ENCODE peak calls at places on chromosome 2, in seven cellular contexts. One of them, this sample, is unnamed.

GRCh38 chr2:215769246-215769645 is 244.1 kb downstream of the MREG start:
- DNase-seq in fibroblast of pulmonary artery: no peak
- DNase-seq in Karpas-422: no peak
- DNase-seq in GM23248: no peak
- DNase-seq in body of pancreas: no peak
- DNase-seq in tibial artery: no peak
- DNase-seq in aorta: no peak
- DNase-seq in this sample: no peak

GRCh38 chr2:11551569-11552259 is 17.9 kb downstream of the GREB1 start:
- DNase-seq in fibroblast of pulmonary artery: no peak
- DNase-seq in Karpas-422: no peak
- DNase-seq in GM23248: no peak
- DNase-seq in body of pancreas: no peak
- DNase-seq in tibial artery: no peak
- DNase-seq in aorta: no peak
- DNase-seq in this sample: no peak

GRCh38 chr2:203893386-203893785 is 25.8 kb downstream of the CTLA4 start:
- DNase-seq in fibroblast of pulmonary artery: peak; percentile 65
- DNase-seq in Karpas-422: no peak
- DNase-seq in GM23248: peak; percentile 62
- DNase-seq in body of pancreas: no peak
- DNase-seq in tibial artery: no peak
- DNase-seq in aorta: no peak
- DNase-seq in this sample: no peak

GRCh38 chr2:86695053-86695691 is 24.9 kb upstream of the RMND5A start:
- DNase-seq in fibroblast of pulmonary artery: no peak
- DNase-seq in Karpas-422: no peak
- DNase-seq in GM23248: peak; percentile 11
- DNase-seq in body of pancreas: no peak
- DNase-seq in tibial artery: no peak
- DNase-seq in aorta: no peak
- DNase-seq in this sample: peak; percentile 85

GRCh38 chr2:31334311-31335026 is 80.1 kb downstream of the XDH start:
- DNase-seq in fibroblast of pulmonary artery: no peak
- DNase-seq in Karpas-422: no peak
- DNase-seq in GM23248: peak; percentile 57
- DNase-seq in body of pancreas: no peak
- DNase-seq in tibial artery: no peak
- DNase-seq in aorta: no peak
- DNase-seq in this sample: no peak

GRCh38 chr2:84481702-84482101 is 22.6 kb upstream of the SUCLG1 start:
- DNase-seq in fibroblast of pulmonary artery: peak; percentile 68
- DNase-seq in Karpas-422: no peak
- DNase-seq in GM23248: peak; percentile 92
- DNase-seq in body of pancreas: no peak
- DNase-seq in tibial artery: no peak
- DNase-seq in aorta: no peak
- DNase-seq in this sample: no peak

GRCh38 chr2:58638256-58638795 is 397.2 kb upstream of the FANCL start:
- DNase-seq in fibroblast of pulmonary artery: no peak
- DNase-seq in Karpas-422: no peak
- DNase-seq in GM23248: peak; percentile 20
- DNase-seq in body of pancreas: no peak
- DNase-seq in tibial artery: no peak
- DNase-seq in aorta: no peak
- DNase-seq in this sample: no peak

GRCh38 chr2:207408086-207408794 is 121.5 kb upstream of the CREB1 start:
- DNase-seq in fibroblast of pulmonary artery: peak; percentile 50
- DNase-seq in Karpas-422: no peak
- DNase-seq in GM23248: peak; percentile 47
- DNase-seq in body of pancreas: peak; percentile 49
- DNase-seq in tibial artery: no peak
- DNase-seq in aorta: no peak
- DNase-seq in this sample: no peak

GRCh38 chr2:112923237-112923966 is 12.4 kb downstream of the IL37 start:
- DNase-seq in fibroblast of pulmonary artery: no peak
- DNase-seq in Karpas-422: no peak
- DNase-seq in GM23248: peak; percentile 21
- DNase-seq in body of pancreas: no peak
- DNase-seq in tibial artery: no peak
- DNase-seq in aorta: no peak
- DNase-seq in this sample: no peak

GRCh38 chr2:112923967-112924338 is 13.0 kb downstream of the IL37 start:
- DNase-seq in fibroblast of pulmonary artery: no peak
- DNase-seq in Karpas-422: no peak
- DNase-seq in GM23248: no peak
- DNase-seq in body of pancreas: no peak
- DNase-seq in tibial artery: no peak
- DNase-seq in aorta: no peak
- DNase-seq in this sample: no peak

GRCh38 chr2:112921982-112922381 is 11.0 kb downstream of the IL37 start:
- DNase-seq in fibroblast of pulmonary artery: no peak
- DNase-seq in Karpas-422: no peak
- DNase-seq in GM23248: no peak
- DNase-seq in body of pancreas: no peak
- DNase-seq in tibial artery: no peak
- DNase-seq in aorta: no peak
- DNase-seq in this sample: no peak

GRCh38 chr2:112917856-112918255 is 6.9 kb downstream of the IL37 start:
- DNase-seq in fibroblast of pulmonary artery: no peak
- DNase-seq in Karpas-422: no peak
- DNase-seq in GM23248: no peak
- DNase-seq in body of pancreas: no peak
- DNase-seq in tibial artery: no peak
- DNase-seq in aorta: no peak
- DNase-seq in this sample: no peak

DNA sequence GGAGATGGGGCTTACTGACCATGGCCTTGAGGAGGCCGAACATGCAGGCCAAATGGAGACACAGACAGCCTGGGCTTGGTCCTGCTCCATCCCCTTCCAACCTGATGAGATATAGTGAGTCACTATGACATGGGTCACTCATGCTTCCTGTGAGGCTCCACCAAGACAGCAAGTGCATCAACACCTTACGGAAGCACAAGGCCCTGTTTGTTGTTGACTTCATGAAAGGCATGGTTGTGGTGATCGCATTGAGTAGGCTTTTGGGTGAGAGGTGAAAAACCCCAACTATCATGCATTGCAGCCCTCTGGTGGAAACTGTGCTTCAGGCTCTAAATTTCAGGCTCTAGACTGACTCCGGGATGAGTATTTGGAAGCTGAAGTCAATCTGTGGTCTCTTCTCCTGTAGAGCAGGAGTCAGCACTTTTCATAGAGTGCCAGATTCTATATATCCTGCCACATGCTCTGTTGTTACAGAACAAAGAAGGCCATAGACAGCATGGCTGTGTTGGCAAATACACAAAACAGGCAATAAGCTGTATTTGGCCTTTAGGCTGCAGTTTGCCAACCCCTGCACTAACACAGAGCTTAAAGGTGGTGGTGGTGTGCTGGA is 10.1 kb downstream of the IL37 start:
- DNase-seq in fibroblast of pulmonary artery: peak; percentile 18
- DNase-seq in Karpas-422: no peak
- DNase-seq in GM23248: peak; percentile 62
- DNase-seq in body of pancreas: no peak
- DNase-seq in tibial artery: no peak
- DNase-seq in aorta: no peak
- DNase-seq in this sample: peak; percentile 49
- H3K4me3 ChIP-seq in fibroblast of pulmonary artery: no peak overlapping the region
- H3K4me3 ChIP-seq in Karpas-422: no peak overlapping the region
- H3K4me3 ChIP-seq in GM23248: no peak overlapping the region
- H3K4me3 ChIP-seq in body of pancreas: no peak overlapping the region
- H3K4me3 ChIP-seq in tibial artery: no peak overlapping the region
- H3K4me3 ChIP-seq in aorta: no peak overlapping the region
- H3K4me3 ChIP-seq in this sample: no peak overlapping the region

GRCh38 chr2:144510206-144510991 is 9.5 kb downstream of the ZEB2 start:
- DNase-seq in fibroblast of pulmonary artery: peak; percentile 68
- DNase-seq in Karpas-422: no peak
- DNase-seq in GM23248: peak; percentile 80
- DNase-seq in body of pancreas: no peak
- DNase-seq in tibial artery: peak; percentile 67
- DNase-seq in aorta: no peak
- DNase-seq in this sample: no peak
- H3K4me3 ChIP-seq in fibroblast of pulmonary artery: peak overlapping the region; percentile 40
- H3K4me3 ChIP-seq in Karpas-422: peak overlapping the region; percentile 24
- H3K4me3 ChIP-seq in GM23248: peak overlapping the region; percentile 60
- H3K4me3 ChIP-seq in body of pancreas: no peak overlapping the region
- H3K4me3 ChIP-seq in tibial artery: peak overlapping the region; percentile 73
- H3K4me3 ChIP-seq in aorta: peak overlapping the region; percentile 26
- H3K4me3 ChIP-seq in this sample: no peak overlapping the region

DNA sequence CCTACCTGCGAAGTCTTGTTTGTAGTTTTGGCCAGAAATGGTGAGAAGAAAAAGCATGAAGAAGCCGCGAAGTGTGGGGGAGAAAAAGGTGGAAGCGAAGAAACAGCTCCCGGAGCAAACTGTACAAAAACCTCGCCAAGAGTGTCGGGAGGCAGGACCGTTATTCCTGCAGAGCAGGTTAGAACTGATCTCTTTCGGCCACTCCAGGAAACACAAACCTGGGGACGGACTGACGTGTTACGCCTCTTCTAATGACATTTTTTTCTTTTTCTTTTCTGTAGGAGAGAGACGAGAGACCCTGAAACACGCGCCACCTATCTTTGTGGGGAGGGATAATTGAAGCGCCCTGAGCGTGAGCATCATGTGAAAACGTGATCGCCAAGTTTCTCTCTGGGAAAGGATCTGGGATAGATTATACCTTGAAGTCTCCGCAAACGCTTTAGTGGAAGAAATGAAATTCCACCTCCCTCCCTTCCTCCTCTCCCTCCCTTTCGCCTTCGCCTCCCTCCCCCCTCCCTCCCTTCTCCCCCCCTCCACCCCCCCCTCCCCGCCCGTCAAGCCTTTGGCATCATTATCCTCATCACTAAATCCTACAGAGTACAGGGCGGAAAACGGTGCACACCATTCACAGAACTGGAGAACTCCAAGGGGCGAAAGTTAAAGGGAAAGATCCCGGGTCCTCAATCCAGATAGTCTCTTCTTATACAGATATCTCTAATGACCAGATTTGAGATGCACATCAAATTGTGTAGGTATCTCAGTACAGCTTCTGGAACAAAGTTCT is at the start of gene ZEB2:
- DNase-seq in fibroblast of pulmonary artery: peak; percentile 90
- DNase-seq in Karpas-422: peak; percentile 84
- DNase-seq in GM23248: peak; percentile 92
- DNase-seq in body of pancreas: peak; percentile 64
- DNase-seq in tibial artery: peak; percentile 88
- DNase-seq in aorta: peak; percentile 75
- DNase-seq in this sample: peak; percentile 19
- H3K4me3 ChIP-seq in fibroblast of pulmonary artery: peak within 1 kb of the TSS; percentile 86
- H3K4me3 ChIP-seq in Karpas-422: peak within 1 kb of the TSS; percentile 92
- H3K4me3 ChIP-seq in GM23248: peak within 1 kb of the TSS; percentile 87
- H3K4me3 ChIP-seq in body of pancreas: no peak within 1 kb of the TSS
- H3K4me3 ChIP-seq in tibial artery: peak within 1 kb of the TSS; percentile 73
- H3K4me3 ChIP-seq in aorta: peak within 1 kb of the TSS; percentile 100
- H3K4me3 ChIP-seq in this sample: peak within 1 kb of the TSS; percentile 1

GRCh38 chr2:126884861-126885481 is 13.7 kb upstream of the TEX51 start:
- DNase-seq in fibroblast of pulmonary artery: no peak
- DNase-seq in Karpas-422: no peak
- DNase-seq in GM23248: no peak
- DNase-seq in body of pancreas: no peak
- DNase-seq in tibial artery: peak; percentile 29
- DNase-seq in aorta: no peak
- DNase-seq in this sample: no peak

GRCh38 chr2:126885701-126886121 is 13.0 kb upstream of the TEX51 start:
- DNase-seq in fibroblast of pulmonary artery: peak; percentile 18
- DNase-seq in Karpas-422: no peak
- DNase-seq in GM23248: peak; percentile 37
- DNase-seq in body of pancreas: peak; percentile 18
- DNase-seq in tibial artery: peak; percentile 44
- DNase-seq in aorta: no peak
- DNase-seq in this sample: no peak

GRCh38 chr2:126887506-126887905 is 11.2 kb upstream of the TEX51 start:
- DNase-seq in fibroblast of pulmonary artery: no peak
- DNase-seq in Karpas-422: no peak
- DNase-seq in GM23248: no peak
- DNase-seq in body of pancreas: no peak
- DNase-seq in tibial artery: peak; percentile 45
- DNase-seq in aorta: no peak
- DNase-seq in this sample: no peak

GRCh38 chr2:126886201-126886905 is 12.3 kb upstream of the TEX51 start:
- DNase-seq in fibroblast of pulmonary artery: peak; percentile 58
- DNase-seq in Karpas-422: peak; percentile 78
- DNase-seq in GM23248: peak; percentile 70
- DNase-seq in body of pancreas: peak; percentile 70
- DNase-seq in tibial artery: peak; percentile 64
- DNase-seq in aorta: peak; percentile 85
- DNase-seq in this sample: peak; percentile 42

GRCh38 chr2:126886906-126887280 is 11.8 kb upstream of the TEX51 start:
- DNase-seq in fibroblast of pulmonary artery: no peak
- DNase-seq in Karpas-422: no peak
- DNase-seq in GM23248: no peak
- DNase-seq in body of pancreas: no peak
- DNase-seq in tibial artery: peak; percentile 54
- DNase-seq in aorta: no peak
- DNase-seq in this sample: no peak
- H3K4me3 ChIP-seq in fibroblast of pulmonary artery: no peak overlapping the region
- H3K4me3 ChIP-seq in Karpas-422: no peak overlapping the region
- H3K4me3 ChIP-seq in GM23248: no peak overlapping the region
- H3K4me3 ChIP-seq in body of pancreas: no peak overlapping the region
- H3K4me3 ChIP-seq in tibial artery: no peak overlapping the region
- H3K4me3 ChIP-seq in aorta: no peak overlapping the region
- H3K4me3 ChIP-seq in this sample: no peak overlapping the region

DNA sequence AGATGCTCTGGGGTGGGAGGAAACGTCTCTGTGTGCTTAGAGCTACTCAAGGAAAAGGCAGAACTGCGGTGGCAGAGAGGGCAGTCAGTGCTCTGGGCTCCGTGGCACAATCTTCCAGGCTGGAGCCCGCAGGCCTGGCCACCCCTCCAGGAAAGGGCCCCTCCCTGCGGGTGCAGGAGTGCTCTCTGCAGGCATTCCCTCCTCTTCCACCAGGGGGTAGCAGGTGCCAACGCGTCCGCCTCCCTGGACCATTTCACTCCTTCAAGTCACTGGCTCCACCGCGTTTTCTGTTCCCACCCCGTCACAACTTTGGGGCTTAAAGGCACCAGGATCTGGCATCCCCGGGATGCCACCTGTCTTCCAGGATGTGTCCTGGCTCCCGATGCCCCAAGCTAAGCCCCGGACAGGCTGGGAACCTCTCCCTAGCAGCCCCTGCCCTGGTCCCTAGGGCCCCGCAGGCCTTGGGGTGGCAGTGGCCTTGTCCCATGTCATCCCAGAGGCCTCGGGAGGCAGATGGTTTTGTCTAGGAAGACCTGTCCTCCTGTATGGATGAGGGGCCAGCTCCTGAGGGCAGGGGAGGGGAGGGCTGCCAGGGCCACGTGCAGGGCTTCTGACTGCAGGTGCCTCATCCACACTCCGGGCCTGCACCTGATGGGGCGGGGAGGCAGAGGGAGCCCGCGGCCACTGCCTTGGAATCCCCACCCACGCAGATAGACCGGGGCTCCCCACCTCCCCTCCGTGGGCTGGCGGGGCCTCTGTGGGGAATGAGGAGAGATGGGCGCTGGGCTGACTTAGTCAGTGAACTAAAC is 26.4 kb downstream of the KCNIP3 start:
- DNase-seq in fibroblast of pulmonary artery: no peak
- DNase-seq in Karpas-422: peak; percentile 68
- DNase-seq in GM23248: peak; percentile 63
- DNase-seq in body of pancreas: peak; percentile 20
- DNase-seq in tibial artery: no peak
- DNase-seq in aorta: no peak
- DNase-seq in this sample: peak; percentile 55
- H3K4me3 ChIP-seq in fibroblast of pulmonary artery: no peak overlapping the region
- H3K4me3 ChIP-seq in Karpas-422: no peak overlapping the region
- H3K4me3 ChIP-seq in GM23248: no peak overlapping the region
- H3K4me3 ChIP-seq in body of pancreas: no peak overlapping the region
- H3K4me3 ChIP-seq in tibial artery: no peak overlapping the region
- H3K4me3 ChIP-seq in aorta: no peak overlapping the region
- H3K4me3 ChIP-seq in this sample: no peak overlapping the region

This sample was measured in HCT116.